ENCODE peak calls at places on chromosomes 12 and 14, in six cellular contexts. G, L, N, C, B and X are unnamed samples.

GRCh38 chr14:70009961-70010360 is 130.7 kb downstream of the SMOC1 start:
- DNase-seq in G (no peak), L (no peak), N (no peak), C (peak; percentile 71), B (peak; percentile 80), X (no peak)

GRCh38 chr12:88142610-88142991 is 494 bp downstream of the TMTC3 start:
- DNase-seq in G (peak; percentile 51), L (peak; percentile 81), N (no peak), C (peak; percentile 68), B (peak; percentile 65), X (no peak)

GRCh38 chr12:86837246-86837645 is 581.1 kb upstream of the MGAT4C start:
- DNase-seq in G (peak; percentile 61), L (no peak), N (no peak), C (no peak), B (no peak), X (no peak)

GRCh38 chr14:55562135-55562534 is 17.9 kb upstream of the KTN1 start:
- DNase-seq in G (no peak), L (no peak), N (no peak), C (no peak), B (no peak), X (no peak)

GRCh38 chr14:60981626-60982455 is 796 bp downstream of the SLC38A6 start:
- DNase-seq in G (peak; percentile 19), L (no peak), N (no peak), C (no peak), B (no peak), X (no peak)

GRCh38 chr14:50036211-50036610 is 80.2 kb downstream of the VCPKMT start:
- DNase-seq in G (no peak), L (no peak), N (no peak), C (no peak), B (no peak), X (no peak)

GRCh38 chr14:99530407-99530806 is 49.2 kb downstream of the CCNK start:
- DNase-seq in G (no peak), L (no peak), N (no peak), C (no peak), B (no peak), X (no peak)

GRCh38 chr14:64324461-64325255 is 30.5 kb upstream of the ESR2 start:
- DNase-seq in G (no peak), L (no peak), N (no peak), C (no peak), B (no peak), X (no peak)

GRCh38 chr14:105486333-105486973 is at the start of gene CRIP1:
- DNase-seq in G (no peak), L (no peak), N (no peak), C (no peak), B (no peak), X (no peak)

GRCh38 chr12:47481041-47481440 is 224.8 kb downstream of the RPAP3 start:
- DNase-seq in G (no peak), L (no peak), N (no peak), C (no peak), B (no peak), X (no peak)
- H3K27ac ChIP-seq in G (no peak overlapping the region), L (no peak overlapping the region), N (no peak overlapping the region), C (no peak overlapping the region), B (no peak overlapping the region), X (no peak overlapping the region)

GRCh38 chr12:53986686-53987180 is 1.8 kb downstream of the HOXC10 start:
- DNase-seq in G (no peak), L (no peak), N (no peak), C (no peak), B (no peak), X (no peak)

GRCh38 chr12:53985900-53986685 is 1.1 kb downstream of the HOXC10 start:
- DNase-seq in G (peak; percentile 67), L (no peak), N (no peak), C (no peak), B (no peak), X (no peak)

GRCh38 chr12:53984901-53985357 is at the start of gene HOXC10:
- DNase-seq in G (peak; percentile 98), L (no peak), N (no peak), C (peak; percentile 88), B (peak; percentile 98), X (peak; percentile 65)

GRCh38 chr12:53983580-53984572 is 1.1 kb upstream of the HOXC10 start:
- DNase-seq in G (peak; percentile 58), L (no peak), N (no peak), C (no peak), B (no peak), X (no peak)

DNA sequence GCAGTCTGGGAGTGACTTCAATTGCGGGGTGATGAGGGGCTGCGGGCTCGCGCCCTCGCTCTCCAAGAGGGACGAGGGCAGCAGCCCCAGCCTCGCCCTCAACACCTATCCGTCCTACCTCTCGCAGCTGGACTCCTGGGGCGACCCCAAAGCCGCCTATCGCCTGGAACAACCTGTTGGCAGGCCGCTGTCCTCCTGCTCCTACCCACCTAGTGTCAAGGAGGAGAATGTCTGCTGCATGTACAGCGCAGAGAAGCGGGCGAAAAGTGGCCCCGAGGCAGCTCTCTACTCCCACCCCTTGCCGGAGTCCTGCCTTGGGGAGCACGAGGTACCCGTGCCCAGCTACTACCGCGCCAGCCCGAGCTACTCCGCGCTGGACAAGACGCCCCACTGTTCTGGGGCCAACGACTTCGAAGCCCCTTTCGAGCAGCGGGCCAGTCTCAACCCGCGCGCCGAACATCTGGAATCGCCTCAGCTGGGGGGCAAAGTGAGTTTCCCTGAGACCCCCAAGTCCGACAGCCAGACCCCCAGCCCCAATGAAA is 483 bp downstream of the HOXC10 start:
- DNase-seq in G (no peak), L (no peak), N (no peak), C (no peak), B (no peak), X (no peak)
- H3K27ac ChIP-seq in G (no peak overlapping the region), L (no peak overlapping the region), N (no peak overlapping the region), C (no peak overlapping the region), B (no peak overlapping the region), X (no peak overlapping the region)

GRCh38 chr12:124910561-124911478 is 3.6 kb downstream of the UBC start:
- DNase-seq in G (peak; percentile 39), L (no peak), N (peak; percentile 34), C (no peak), B (peak; percentile 55), X (no peak)
- H3K27ac ChIP-seq in G (peak overlapping the region; percentile 42), L (no peak overlapping the region), N (peak overlapping the region; percentile 3), C (peak overlapping the region; percentile 68), B (peak overlapping the region; percentile 18), X (no peak overlapping the region)

GRCh38 chr12:89525824-89526770 is at the start of gene POC1B:
- DNase-seq in G (peak; percentile 84), L (peak; percentile 97), N (peak; percentile 73), C (peak; percentile 83), B (peak; percentile 86), X (peak; percentile 68)
- H3K27ac ChIP-seq in G (no peak within 1 kb of the TSS), L (peak within 1 kb of the TSS; percentile 95), N (peak within 1 kb of the TSS; percentile 87), C (peak within 1 kb of the TSS; percentile 92), B (peak within 1 kb of the TSS; percentile 56), X (peak within 1 kb of the TSS; percentile 84)

GRCh38 chr12:117050060-117050459 is 49.2 kb downstream of the TESC start:
- DNase-seq in G (no peak), L (no peak), N (no peak), C (no peak), B (no peak), X (no peak)

GRCh38 chr12:117046861-117047530 is 52.2 kb downstream of the TESC start:
- DNase-seq in G (no peak), L (no peak), N (no peak), C (no peak), B (no peak), X (no peak)

GRCh38 chr12:117049295-117049694 is 49.9 kb downstream of the TESC start:
- DNase-seq in G (no peak), L (no peak), N (no peak), C (no peak), B (no peak), X (no peak)

GRCh38 chr12:117047810-117048584 is 51.2 kb downstream of the TESC start:
- DNase-seq in G (no peak), L (no peak), N (no peak), C (no peak), B (no peak), X (no peak)

DNA sequence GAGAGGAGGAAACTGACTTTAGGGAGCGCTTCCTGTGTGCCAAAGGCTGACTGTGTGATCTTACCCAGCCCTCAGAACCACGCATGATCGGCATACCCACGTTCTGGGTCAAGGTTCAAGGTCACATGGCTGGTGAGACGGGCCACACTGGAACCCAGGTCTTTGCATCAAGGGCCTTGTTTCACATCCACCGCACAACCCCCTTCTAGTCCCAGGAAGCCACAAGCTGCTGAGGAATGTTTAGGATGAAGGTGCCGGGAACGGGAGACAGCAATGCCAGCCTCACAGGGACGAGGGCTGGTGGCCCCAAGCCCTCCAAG is 50.7 kb downstream of the TESC start:
- DNase-seq in G (no peak), L (no peak), N (no peak), C (no peak), B (no peak), X (no peak)
- H3K27ac ChIP-seq in G (no peak overlapping the region), L (no peak overlapping the region), N (no peak overlapping the region), C (no peak overlapping the region), B (no peak overlapping the region), X (no peak overlapping the region)

DNA sequence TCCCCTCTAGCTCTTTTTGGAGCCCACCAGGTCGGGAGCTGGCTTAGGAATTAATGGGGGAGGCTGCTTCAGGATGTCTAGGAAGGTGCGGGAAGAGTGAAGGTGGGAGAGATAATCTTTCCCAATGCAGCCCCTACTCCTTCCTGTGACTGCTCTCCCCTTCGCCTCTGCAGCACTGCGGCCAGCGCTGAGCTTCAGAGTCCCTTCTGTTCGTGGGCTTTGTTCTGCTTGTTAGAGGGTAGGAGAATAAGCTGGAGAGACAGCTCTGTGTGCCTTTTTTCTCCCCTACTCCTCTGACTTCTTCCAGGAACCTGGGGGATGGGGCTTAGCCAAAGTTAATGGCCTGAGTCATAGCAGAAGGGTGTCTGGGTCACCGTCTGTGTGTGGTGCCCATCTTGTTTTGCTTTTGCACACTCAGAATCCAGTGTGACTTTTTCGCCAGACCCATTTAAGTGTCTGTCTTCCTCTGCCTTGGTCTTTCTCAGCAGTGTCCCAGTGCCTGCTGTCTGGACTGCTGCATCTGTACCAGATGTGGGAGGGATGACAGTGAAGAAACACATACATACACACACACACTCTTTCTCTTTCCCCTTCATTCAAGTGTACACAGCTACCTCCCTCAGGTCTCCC is 3.0 kb downstream of the KIF5A start:
- DNase-seq in G (no peak), L (no peak), N (no peak), C (no peak), B (no peak), X (no peak)
- H3K27ac ChIP-seq in G (peak overlapping the region; percentile 9), L (no peak overlapping the region), N (no peak overlapping the region), C (no peak overlapping the region), B (no peak overlapping the region), X (peak overlapping the region; percentile 38)

GRCh38 chr14:94375552-94376107 is 12.8 kb downstream of the SERPINA1 start:
- DNase-seq in G (no peak), L (no peak), N (no peak), C (peak; percentile 25), B (no peak), X (no peak)

GRCh38 chr14:94374749-94375148 is 13.7 kb downstream of the SERPINA1 start:
- DNase-seq in G (no peak), L (no peak), N (no peak), C (peak; percentile 19), B (no peak), X (no peak)

GRCh38 chr14:94372021-94372605 is 16.3 kb downstream of the SERPINA1 start:
- DNase-seq in G (peak; percentile 82), L (no peak), N (no peak), C (peak; percentile 40), B (no peak), X (no peak)

GRCh38 chr14:94376108-94376975 is 12.1 kb downstream of the SERPINA1 start:
- DNase-seq in G (no peak), L (no peak), N (no peak), C (peak; percentile 41), B (no peak), X (no peak)

GRCh38 chr14:94373708-94374107 is 14.7 kb downstream of the SERPINA1 start:
- DNase-seq in G (no peak), L (no peak), N (no peak), C (peak; percentile 73), B (no peak), X (no peak)
- H3K27ac ChIP-seq in G (no peak overlapping the region), L (no peak overlapping the region), N (no peak overlapping the region), C (no peak overlapping the region), B (no peak overlapping the region), X (no peak overlapping the region)